ENCODE peak calls at places on chromosomes 16 and 17, in seven cellular contexts. Y, H, X, I, D, S and J are unnamed samples.

GRCh38 chr16:21338537-21339268 is 60.6 kb upstream of the CRYM start:
- DNase-seq in D (no peak), Y (no peak), X (no peak), I (no peak), S (no peak), H (no peak), J (no peak)

GRCh38 chr17:16988749-16989229 is 16.9 kb upstream of the TNFRSF13B start:
- DNase-seq in Y (no peak), S (no peak), H (no peak), I (no peak), D (no peak), X (no peak), J (no peak)

GRCh38 chr16:35147556-35148504 is 1688.4 kb downstream of the TP53TG3F start:
- DNase-seq in H (no peak), Y (no peak), S (no peak), D (no peak), X (no peak), I (no peak), J (no peak)

GRCh38 chr17:36611345-36612072 is 10.1 kb downstream of the MRM1 start:
- DNase-seq in H (no peak), I (no peak), S (no peak), Y (no peak), D (no peak), X (no peak), J (no peak)

GRCh38 chr17:80187090-80187489 is 17.3 kb downstream of the CARD14 start:
- DNase-seq in X (no peak), D (no peak), H (no peak), Y (no peak), I (no peak), S (no peak), J (no peak)

GRCh38 chr16:78770353-78771091 is 671.1 kb downstream of the WWOX start:
- DNase-seq in Y (peak), H (peak), X (peak), S (no peak), D (peak), I (peak), J (no peak)

GRCh38 chr17:44941712-44942331 is 5.8 kb downstream of the KIF18B start:
- DNase-seq in Y (no peak), I (no peak), D (no peak), S (no peak), H (no peak), X (no peak), J (no peak)

GRCh38 chr17:64466019-64466735 is 17.3 kb downstream of the MILR1 start:
- DNase-seq in S (no peak), X (no peak), I (peak), H (no peak), D (no peak), Y (no peak), J (no peak)

GRCh38 chr17:7023576-7024401 is 939 bp downstream of the BCL6B start:
- DNase-seq in H (peak), D (peak), S (no peak), X (peak), I (peak), Y (peak), J (no peak)

GRCh38 chr16:81014672-81015071 is 7.7 kb downstream of the CENPN start:
- DNase-seq in H (no peak), S (no peak), D (no peak), X (no peak), I (no peak), Y (no peak), J (no peak)

GRCh38 chr16:18983565-18984424 is at the start of gene TMC7:
- DNase-seq in X (peak), D (peak), S (peak), I (peak), H (peak), Y (peak), J (peak)

GRCh38 chr16:49369638-49370219 is 3.9 kb upstream of the C16orf78 start:
- DNase-seq in D (no peak), S (no peak), H (no peak), X (no peak), Y (no peak), I (peak), J (no peak)

GRCh38 chr17:47066095-47066494 is 87.0 kb upstream of the RPRML start:
- DNase-seq in I (peak), Y (no peak), H (no peak), S (no peak), D (no peak), X (no peak), J (no peak)

GRCh38 chr16:21060027-21060510 is 90.6 kb downstream of the DNAH3 start:
- DNase-seq in S (no peak), X (no peak), H (peak), D (peak), Y (no peak), I (no peak), J (no peak)

GRCh38 chr17:11948791-11949190 is 48.5 kb downstream of the ZNF18 start:
- DNase-seq in D (peak), Y (no peak), H (no peak), I (no peak), S (no peak), X (no peak), J (no peak)